ENCODE peak calls at places on chromosome 18, in five cellular contexts. H is astrocyte of the spinal cord, O is AG04450, V is uterus, P is AG09319. C is an unnamed sample.

GRCh38 chr18:79944126-79944731 is 7.2 kb downstream of the SLC66A2 start:
- DNase-seq in H (peak; percentile 69), P (no peak), O (no peak), V (no peak), C (no peak)

GRCh38 chr18:54776282-54776977 is 51.8 kb upstream of the RAB27B start:
- DNase-seq in P (peak; percentile 93), O (peak; percentile 93), V (no peak), H (peak; percentile 99), C (no peak)

GRCh38 chr18:37456873-37457272 is 108.7 kb downstream of the CELF4 start:
- DNase-seq in O (no peak), V (no peak), P (no peak), H (no peak), C (no peak)

GRCh38 chr18:68397241-68398035 is 317.5 kb downstream of the TMX3 start:
- DNase-seq in O (no peak), H (peak; percentile 41), V (no peak), P (no peak), C (no peak)

GRCh38 chr18:33851546-33852078 is 273.6 kb downstream of the ASXL3 start:
- DNase-seq in O (no peak), V (no peak), H (no peak), P (no peak), C (no peak)

GRCh38 chr18:49862656-49863385 is 49.5 kb upstream of the ACAA2 start:
- DNase-seq in P (no peak), H (no peak), O (no peak), V (no peak), C (no peak)

GRCh38 chr18:79611040-79611681 is 68.4 kb upstream of the CTDP1 start:
- DNase-seq in O (peak; percentile 34), P (no peak), V (peak; percentile 28), H (peak; percentile 62), C (no peak)

GRCh38 chr18:75654928-75655745 is 227.6 kb upstream of the SMIM21 start:
- DNase-seq in O (no peak), H (no peak), P (no peak), V (peak; percentile 59), C (no peak)

GRCh38 chr18:43279015-43279758 is 1.9 kb upstream of the SYT4 start:
- DNase-seq in O (no peak), V (no peak), H (peak; percentile 25), P (no peak), C (peak; percentile 96)

GRCh38 chr18:49730951-49731391 is 82.4 kb downstream of the ACAA2 start:
- DNase-seq in P (no peak), H (no peak), O (no peak), V (no peak), C (no peak)

GRCh38 chr18:44909191-44909719 is 228.6 kb downstream of the SETBP1 start:
- DNase-seq in H (peak; percentile 42), O (no peak), V (peak; percentile 43), P (no peak), C (no peak)

GRCh38 chr18:74184875-74185274 is 36.6 kb downstream of the TIMM21 start:
- DNase-seq in P (no peak), H (no peak), O (no peak), V (no peak), C (no peak)

GRCh38 chr18:70338890-70339289 is 50.0 kb downstream of the SOCS6 start:
- DNase-seq in O (no peak), V (no peak), P (no peak), H (no peak), C (no peak)

GRCh38 chr18:9884532-9885140 is 1.1 kb upstream of the TXNDC2 start:
- DNase-seq in V (no peak), O (no peak), H (no peak), P (no peak), C (no peak)

GRCh38 chr18:26482567-26482966 is 65.8 kb downstream of the KCTD1 start:
- DNase-seq in O (no peak), H (no peak), V (no peak), P (no peak), C (no peak)

GRCh38 chr18:45073556-45073955 is 392.9 kb downstream of the SETBP1 start:
- DNase-seq in P (no peak), H (no peak), O (no peak), V (no peak), C (no peak)

GRCh38 chr18:25233582-25234362 is 118.2 kb downstream of the ZNF521 start:
- DNase-seq in P (no peak), V (no peak), H (peak; percentile 65), O (no peak), C (no peak)

GRCh38 chr18:74066018-74066417 is 81.6 kb downstream of the FBXO15 start:
- DNase-seq in V (no peak), O (no peak), P (no peak), H (no peak), C (no peak)

GRCh38 chr18:44579745-44580144 is 100.9 kb upstream of the SETBP1 start:
- DNase-seq in O (no peak), V (no peak), H (no peak), P (no peak), C (no peak)

DNA sequence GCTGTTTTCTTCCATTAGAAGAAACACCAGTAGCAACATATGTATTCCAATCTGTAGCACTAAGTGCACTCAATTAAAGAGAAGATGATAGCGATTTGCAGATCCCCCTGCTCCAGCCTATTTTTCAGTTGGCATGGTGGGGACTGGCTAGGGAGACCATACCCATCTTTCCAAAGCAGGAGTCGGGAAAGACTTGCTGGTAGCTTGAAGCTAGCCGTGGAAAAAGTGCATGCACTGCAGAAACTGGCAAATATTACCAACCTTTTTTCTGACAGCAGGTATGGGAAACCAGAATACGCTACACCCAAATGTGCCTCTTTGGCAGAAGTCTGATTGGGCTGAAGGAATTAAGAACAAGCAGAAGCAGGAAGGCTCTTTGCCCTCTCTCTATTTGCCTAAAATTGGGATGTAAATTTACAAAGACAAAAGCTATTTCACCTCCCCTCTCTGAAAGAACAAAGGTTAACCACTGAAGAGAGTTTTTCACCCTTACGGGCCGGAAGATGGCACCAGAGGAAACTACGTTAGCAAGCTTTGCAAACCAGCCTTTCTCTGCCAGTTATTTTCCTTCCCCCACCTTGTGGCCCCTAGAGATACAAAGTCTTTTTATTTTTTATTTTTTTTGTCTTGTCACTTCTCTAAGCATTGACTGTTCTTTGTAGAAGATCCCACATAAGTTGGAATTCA is 273.1 kb downstream of the DLGAP1 start:
- DNase-seq in P (no peak), H (no peak), O (no peak), V (no peak), C (no peak)
- TF ChIP-seq CTCF in P (no peak), H (no peak), O (no peak), V (no peak), C (peak; percentile 38)

DNA sequence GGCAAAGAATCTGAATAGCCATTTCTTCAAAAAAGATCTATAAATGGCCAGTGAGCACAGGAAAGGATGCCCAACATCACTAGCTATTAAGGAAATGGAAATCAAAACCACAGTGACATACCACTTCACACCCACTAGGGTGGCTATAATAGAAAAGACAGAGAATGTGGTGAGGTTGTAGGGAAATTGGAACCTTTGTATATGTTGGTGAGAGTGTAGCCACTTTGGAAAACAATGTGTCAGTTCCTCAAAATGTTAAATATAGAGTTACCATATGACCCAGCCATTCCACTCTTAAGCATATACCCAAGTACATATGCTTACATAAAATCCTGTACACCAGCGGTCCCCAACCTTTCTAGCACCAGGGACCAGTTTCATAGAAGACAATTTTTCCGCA is 152.8 kb downstream of the SMAD2 start:
- DNase-seq in V (no peak), O (no peak), P (no peak), H (no peak), C (no peak)
- TF ChIP-seq CTCF in V (no peak), O (no peak), P (no peak), H (no peak), C (no peak)

DNA sequence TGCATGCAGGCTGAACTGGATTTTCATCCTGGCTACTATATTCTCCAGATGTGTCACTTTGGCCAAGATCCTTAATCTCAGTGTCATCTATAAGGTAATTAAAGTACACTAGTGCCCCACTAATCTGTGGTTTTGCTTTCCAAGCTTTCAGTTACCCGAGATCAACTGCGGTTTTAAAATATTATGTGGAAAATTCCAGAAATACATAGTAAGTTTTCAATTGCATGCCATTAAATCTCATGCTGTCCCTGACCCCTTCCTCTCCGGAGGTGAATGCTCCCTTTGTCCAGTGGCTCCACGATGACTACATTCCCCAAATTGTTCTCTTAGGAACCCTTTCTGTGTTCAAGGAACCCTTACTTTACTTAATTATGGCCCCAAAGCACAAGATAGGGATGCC is 5.3 kb upstream of the TYMS start:
- DNase-seq in P (no peak), V (no peak), H (no peak), O (no peak), C (no peak)
- TF ChIP-seq CTCF in P (no peak), V (no peak), H (no peak), O (no peak), C (no peak)

GRCh38 chr18:42048150-42048549 is 93.1 kb downstream of the PIK3C3 start:
- DNase-seq in V (no peak), O (peak; percentile 55), P (peak; percentile 58), H (peak; percentile 75), C (no peak)

GRCh38 chr18:42051411-42051810 is 96.4 kb downstream of the PIK3C3 start:
- DNase-seq in P (no peak), O (no peak), H (no peak), V (no peak), C (no peak)

GRCh38 chr18:42047721-42048120 is 92.7 kb downstream of the PIK3C3 start:
- DNase-seq in P (no peak), H (no peak), O (no peak), V (no peak), C (no peak)

GRCh38 chr18:42053188-42053781 is 98.3 kb downstream of the PIK3C3 start:
- DNase-seq in V (no peak), H (peak; percentile 57), O (no peak), P (no peak), C (peak; percentile 27)

GRCh38 chr18:42052137-42052708 is 97.2 kb downstream of the PIK3C3 start:
- DNase-seq in O (no peak), P (no peak), H (peak; percentile 46), V (no peak), C (no peak)
- TF ChIP-seq CTCF in O (peak; percentile 69), P (peak; percentile 63), H (peak; percentile 59), V (no peak), C (peak; percentile 38)

GRCh38 chr18:32549248-32549842 is 78.7 kb upstream of the GAREM1 start:
- DNase-seq in O (no peak), P (no peak), V (peak; percentile 20), H (peak; percentile 44), C (peak; percentile 15)

GRCh38 chr18:32553174-32553573 is 82.5 kb upstream of the GAREM1 start:
- DNase-seq in O (no peak), P (no peak), H (no peak), V (no peak), C (no peak)

GRCh38 chr18:32550958-32551357 is 80.3 kb upstream of the GAREM1 start:
- DNase-seq in P (no peak), O (no peak), H (no peak), V (no peak), C (no peak)

GRCh38 chr18:32553640-32554039 is 83.0 kb upstream of the GAREM1 start:
- DNase-seq in O (no peak), V (no peak), P (no peak), H (no peak), C (no peak)

DNA sequence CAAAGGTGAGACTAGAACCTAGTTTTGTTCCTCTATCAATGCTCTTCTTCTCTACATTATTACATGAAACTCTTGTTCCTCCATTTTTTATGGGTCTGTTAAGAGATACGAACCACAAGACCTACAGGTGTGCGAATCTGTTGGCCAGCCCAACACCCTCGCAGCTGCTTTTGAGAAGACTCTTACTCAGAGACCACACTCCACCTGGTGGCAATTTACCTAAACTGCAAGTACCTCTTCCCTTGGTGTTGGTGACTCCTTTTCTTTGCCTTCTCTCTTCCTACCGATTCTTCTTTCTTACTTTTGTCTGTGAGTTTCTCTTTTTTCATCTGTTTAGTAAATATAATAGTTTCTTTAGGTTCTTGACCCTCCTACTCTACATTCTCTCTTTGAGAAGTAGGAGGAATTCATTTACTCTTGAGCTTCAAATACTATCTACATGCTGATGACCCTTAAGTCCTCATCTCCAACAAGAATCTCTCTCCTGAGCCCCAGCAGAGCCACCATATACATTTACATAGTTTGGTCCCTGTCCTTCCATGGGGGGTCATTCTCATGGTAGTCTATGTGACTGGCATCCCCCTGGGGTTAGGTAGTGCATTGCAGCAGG is 81.8 kb upstream of the GAREM1 start:
- DNase-seq in P (peak; percentile 37), H (peak; percentile 70), V (peak; percentile 51), O (peak; percentile 41), C (peak; percentile 67)
- TF ChIP-seq CTCF in P (peak; percentile 78), H (peak; percentile 71), V (peak; percentile 70), O (peak; percentile 77), C (peak; percentile 81)